ENCODE peak calls at places on chromosomes 4 and X, in eight cellular contexts. L is left lung; S is heart left ventricle; K is HCT116; R is aorta; I is CD4-positive, alpha-beta memory T cell; F is testis; G is CD8-positive, alpha-beta memory T cell. Q is an unnamed sample. For H3K27me3 and H3K4me1, the result is how much of the 10 kb centered on the place peaks cover.

GRCh38 chr4:21347142-21347541 is 601.4 kb downstream of the KCNIP4 start:
- DNase-seq in L (no peak), S (no peak), K (no peak), R (no peak), I (no peak), F (no peak), G (no peak), Q (no peak)

GRCh38 chr4:182642831-182643230 is 274.4 kb downstream of the DCTD start:
- DNase-seq in L (no peak), S (no peak), K (no peak), R (no peak), I (no peak), F (no peak), G (no peak), Q (no peak)

GRCh38 chr4:150415213-150415612 is 166.7 kb upstream of the MAB21L2 start:
- DNase-seq in L (no peak), S (no peak), K (no peak), R (no peak), I (no peak), F (no peak), G (no peak), Q (no peak)

GRCh38 chrX:13855689-13856425 is 39.0 kb upstream of the GPM6B start:
- DNase-seq in L (no peak), S (no peak), K (no peak), R (no peak), I (no peak), F (no peak), G (no peak), Q (no peak)

GRCh38 chr4:140363051-140363450 is 10.4 kb upstream of the SCOC start:
- DNase-seq in L (no peak), S (no peak), K (no peak), R (no peak), I (no peak), F (no peak), G (no peak), Q (no peak)

GRCh38 chr4:106201373-106201772 is 114.6 kb downstream of the TBCK start:
- DNase-seq in L (no peak), S (no peak), K (no peak), R (no peak), I (no peak), F (no peak), G (no peak), Q (no peak)

GRCh38 chr4:40506066-40506465 is 123.6 kb downstream of the RBM47 start:
- DNase-seq in L (no peak), S (no peak), K (no peak), R (no peak), I (no peak), F (no peak), G (no peak), Q (no peak)

GRCh38 chrX:131907488-131908314 is 115.4 kb upstream of the STK26 start:
- DNase-seq in L (no peak), S (no peak), K (no peak), R (no peak), I (no peak), F (no peak), G (no peak), Q (no peak)

GRCh38 chrX:132435222-132435621 is 53.6 kb downstream of the MBNL3 start:
- DNase-seq in L (no peak), S (no peak), K (no peak), R (no peak), I (no peak), F (no peak), G (no peak), Q (no peak)

GRCh38 chr4:27149541-27150212 is 289.0 kb downstream of the STIM2 start:
- DNase-seq in L (no peak), S (no peak), K (no peak), R (no peak), I (no peak), F (no peak), G (no peak), Q (no peak)

GRCh38 chrX:109714340-109714958 is 18.6 kb downstream of the ACSL4 start:
- DNase-seq in L (no peak), S (no peak), K (peak), R (no peak), I (no peak), F (no peak), G (no peak), Q (no peak)

GRCh38 chr4:73257995-73258667 is 467 bp downstream of the ANKRD17 start:
- DNase-seq in L (peak), S (no peak), K (no peak), R (peak), I (no peak), F (peak), G (no peak), Q (peak)

GRCh38 chr4:69092190-69092589 is 4.1 kb upstream of the UGT2B7 start:
- DNase-seq in L (no peak), S (no peak), K (no peak), R (no peak), I (no peak), F (no peak), G (no peak), Q (no peak)

GRCh38 chr4:152581536-152582160 is 45.8 kb upstream of the FBXW7 start:
- DNase-seq in L (no peak), S (no peak), K (no peak), R (no peak), I (no peak), F (no peak), G (no peak), Q (no peak)

GRCh38 chr4:97073194-97073593 is 1070.1 kb downstream of the STPG2 start:
- DNase-seq in L (no peak), S (no peak), K (no peak), R (no peak), I (no peak), F (no peak), G (no peak), Q (no peak)

GRCh38 chrX:107716045-107716684 is 59.4 kb downstream of the TSC22D3 start:
- DNase-seq in L (no peak), S (peak), K (no peak), R (peak), I (peak), F (no peak), G (peak), Q (no peak)

GRCh38 chrX:150363561-150364346 is 637 bp downstream of the MAMLD1 start:
- DNase-seq in L (no peak), S (no peak), K (no peak), R (peak), I (peak), F (no peak), G (no peak), Q (peak)

GRCh38 chr4:7803992-7804758 is 135.5 kb downstream of the AFAP1 start:
- DNase-seq in L (peak), S (peak), K (peak), R (peak), I (peak), F (peak), G (peak), Q (peak)

GRCh38 chr4:149951501-149951900 is 126.7 kb upstream of the DCLK2 start:
- DNase-seq in L (no peak), S (no peak), K (no peak), R (no peak), I (no peak), F (no peak), G (no peak), Q (no peak)

GRCh38 chr4:101346562-101347266 is 612 bp downstream of the PPP3CA start:
- DNase-seq in L (peak), S (peak), K (no peak), R (peak), I (peak), F (peak), G (peak), Q (peak)

GRCh38 chr4:8252301-8253173 is 17.0 kb upstream of the HTRA3 start:
- DNase-seq in L (no peak), S (no peak), K (no peak), R (no peak), I (no peak), F (no peak), G (no peak), Q (peak)

GRCh38 chr4:164571593-164572385 is 182.1 kb upstream of the SMIM31 start:
- DNase-seq in L (no peak), S (no peak), K (no peak), R (peak), I (no peak), F (no peak), G (no peak), Q (no peak)

GRCh38 chrX:108811891-108812290 is 75.5 kb upstream of the IRS4 start:
- DNase-seq in L (no peak), S (no peak), K (no peak), R (no peak), I (no peak), F (no peak), G (no peak), Q (no peak)

GRCh38 chr4:30842142-30842541 is 122.0 kb downstream of the PCDH7 start:
- DNase-seq in L (no peak), S (no peak), K (no peak), R (no peak), I (no peak), F (no peak), G (no peak), Q (no peak)

GRCh38 chr4:46993075-46994006 is at the start of gene GABRA4:
- DNase-seq in L (no peak), S (peak), K (no peak), R (no peak), I (no peak), F (no peak), G (no peak), Q (peak)

GRCh38 chr4:184193556-184194525 is 23.8 kb downstream of the ENPP6 start:
- DNase-seq in L (no peak), S (no peak), K (no peak), R (no peak), I (no peak), F (no peak), G (no peak), Q (no peak)

GRCh38 chr4:42216569-42216968 is 64.1 kb upstream of the BEND4 start:
- DNase-seq in L (no peak), S (no peak), K (no peak), R (no peak), I (no peak), F (no peak), G (no peak), Q (no peak)

GRCh38 chrX:13899607-13900006 is 82.7 kb upstream of the GPM6B start:
- DNase-seq in L (no peak), S (no peak), K (no peak), R (peak), I (no peak), F (no peak), G (no peak), Q (no peak)

GRCh38 chrX:153733651-153734240 is 9.1 kb downstream of the ABCD1 start:
- DNase-seq in L (no peak), S (no peak), K (no peak), R (no peak), I (no peak), F (no peak), G (no peak), Q (no peak)

GRCh38 chrX:12304261-12304660 is 166.0 kb downstream of the FRMPD4 start:
- DNase-seq in L (no peak), S (no peak), K (no peak), R (no peak), I (no peak), F (no peak), G (no peak), Q (no peak)

GRCh38 chr4:20044502-20044911 is 207.2 kb upstream of the SLIT2 start:
- DNase-seq in L (no peak), S (no peak), K (no peak), R (no peak), I (no peak), F (no peak), G (no peak), Q (no peak)

GRCh38 chrX:30521440-30522182 is 56.0 kb downstream of the TASL start:
- DNase-seq in L (no peak), S (no peak), K (no peak), R (no peak), I (no peak), F (no peak), G (no peak), Q (no peak)

DNA sequence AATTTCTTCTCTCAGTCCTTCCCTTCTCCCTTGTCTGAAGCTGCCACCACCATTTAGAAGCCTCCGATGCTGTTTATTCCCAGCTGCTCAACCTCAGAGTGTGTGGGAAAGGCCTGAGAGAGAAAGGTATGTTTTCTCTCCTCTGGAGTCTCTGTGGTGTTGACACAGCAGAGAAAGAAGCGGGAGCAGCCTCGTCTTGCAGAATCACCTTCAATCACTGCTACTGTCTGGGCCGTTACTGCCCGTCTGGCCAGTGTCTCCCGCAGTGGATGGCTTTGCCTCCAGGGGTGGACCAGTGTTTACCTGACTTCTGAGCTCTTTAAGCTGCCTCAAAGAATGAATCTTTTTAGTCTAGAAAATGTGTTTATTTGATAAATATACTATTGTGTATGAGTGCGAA is 148.9 kb upstream of the FAM47C start:
- DNase-seq in L (no peak), S (no peak), K (no peak), R (no peak), I (no peak), F (no peak), G (no peak), Q (no peak)
- H3K27me3 ChIP-seq in L (under half), S (under half), K (under half), R (under half), I (under half), F (under half), G (under half), Q (under half)

GRCh38 chr4:783133-783541 is 42.8 kb downstream of the CPLX1 start:
- DNase-seq in L (no peak), S (no peak), K (no peak), R (no peak), I (no peak), F (no peak), G (no peak), Q (no peak)
- H3K4me1 ChIP-seq in L (under half), S (under half), K (under half), R (under half), I (half or more), F (under half), G (under half), Q (half or more)

DNA sequence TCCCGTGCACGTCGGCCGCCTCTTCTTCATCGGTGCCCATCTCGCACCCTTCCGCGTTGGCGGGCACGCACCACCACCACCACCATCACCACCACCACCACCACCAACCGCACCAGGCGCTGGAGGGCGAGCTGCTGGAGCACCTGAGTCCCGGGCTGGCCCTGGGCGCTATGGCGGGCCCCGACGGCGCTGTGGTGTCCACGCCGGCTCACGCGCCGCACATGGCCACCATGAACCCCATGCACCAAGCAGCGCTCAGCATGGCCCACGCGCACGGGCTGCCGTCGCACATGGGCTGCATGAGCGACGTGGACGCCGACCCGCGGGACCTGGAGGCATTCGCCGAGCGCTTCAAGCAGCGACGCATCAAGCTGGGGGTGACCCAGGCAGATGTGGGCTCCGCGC is 1.3 kb downstream of the POU4F2 start:
- DNase-seq in L (no peak), S (no peak), K (no peak), R (no peak), I (no peak), F (no peak), G (no peak), Q (no peak)
- H3K27me3 ChIP-seq in L (half or more), S (under half), K (under half), R (under half), I (under half), F (under half), G (under half), Q (half or more)

GRCh38 chr4:6418193-6418755 is 54.1 kb downstream of the PPP2R2C start:
- DNase-seq in L (no peak), S (no peak), K (no peak), R (no peak), I (no peak), F (no peak), G (no peak), Q (no peak)
- H3K4me1 ChIP-seq in L (under half), S (under half), K (under half), R (under half), I (under half), F (under half), G (under half), Q (under half)

GRCh38 chr4:3708611-3709010 is 57.6 kb upstream of the ADRA2C start:
- DNase-seq in L (peak), S (no peak), K (no peak), R (no peak), I (no peak), F (no peak), G (no peak), Q (no peak)
- H3K27me3 ChIP-seq in L (under half), S (under half), K (under half), R (under half), I (under half), F (under half), G (under half), Q (under half)

DNA sequence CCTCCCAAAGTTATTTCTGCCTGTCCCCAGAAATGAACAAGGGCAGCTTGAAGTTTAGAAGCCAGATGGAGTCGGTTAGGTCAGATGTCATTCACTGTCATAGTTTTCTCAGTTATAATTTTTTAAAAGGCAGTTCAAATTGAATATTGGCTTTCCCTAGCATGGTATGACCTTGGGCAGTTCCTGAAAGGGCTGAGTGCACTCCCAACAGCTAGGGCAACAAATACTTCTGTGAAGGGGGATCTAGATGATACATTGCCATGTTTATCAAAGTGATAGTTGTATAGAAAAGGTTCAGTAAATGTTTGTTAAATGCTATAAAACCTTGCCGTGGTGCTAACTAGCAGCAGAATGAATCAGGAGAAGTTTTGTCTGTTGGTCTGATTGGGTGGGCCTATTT is 938.1 kb upstream of the GRIA3 start:
- DNase-seq in L (no peak), S (no peak), K (no peak), R (no peak), I (no peak), F (no peak), G (no peak), Q (no peak)
- H3K4me1 ChIP-seq in L (under half), S (under half), K (under half), R (under half), I (under half), F (under half), G (under half), Q (under half)

DNA sequence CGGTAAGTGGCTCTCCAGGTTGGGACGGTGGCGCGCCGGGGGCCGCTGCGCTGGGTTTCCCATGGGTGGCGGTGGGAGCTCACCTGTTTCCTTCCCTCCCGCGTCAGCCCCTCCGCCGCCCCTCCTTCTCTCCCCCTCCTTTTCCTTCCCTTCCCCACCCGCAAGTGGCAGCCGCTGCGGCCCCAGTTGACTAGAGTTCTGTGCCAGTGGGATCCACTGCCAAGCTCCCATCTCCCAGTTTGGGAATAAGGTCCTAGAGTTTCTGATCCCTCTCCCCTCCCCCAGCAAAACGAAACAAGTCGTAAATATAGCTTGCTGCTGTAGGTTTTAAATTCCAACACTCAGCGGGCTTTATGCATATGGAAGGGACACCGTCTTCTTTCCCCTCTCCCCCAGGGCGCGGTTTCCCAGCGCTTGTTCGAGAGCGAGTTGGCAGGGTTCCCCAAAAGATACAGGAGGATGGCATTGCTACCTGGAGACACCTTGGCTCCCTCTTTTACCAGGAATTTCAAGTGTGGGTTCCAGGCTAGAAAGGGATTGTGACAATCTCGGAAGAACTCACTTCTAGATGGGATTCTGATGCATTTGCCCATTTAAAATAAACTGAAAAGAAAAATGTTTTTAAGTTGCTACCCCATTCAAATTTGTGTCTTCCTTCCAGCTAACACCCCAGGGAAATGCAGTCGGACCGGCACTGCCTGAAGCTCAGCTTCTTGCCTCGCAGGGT is 1.2 kb downstream of the TLL1 start:
- DNase-seq in L (no peak), S (no peak), K (no peak), R (no peak), I (no peak), F (peak), G (no peak), Q (no peak)
- H3K27me3 ChIP-seq in L (under half), S (under half), K (under half), R (under half), I (under half), F (under half), G (under half), Q (under half)

GRCh38 chrX:84153538-84153937 is 34.5 kb downstream of the RPS6KA6 start:
- DNase-seq in L (no peak), S (no peak), K (no peak), R (no peak), I (no peak), F (no peak), G (no peak), Q (no peak)

GRCh38 chrX:84160736-84161135 is 27.3 kb downstream of the RPS6KA6 start:
- DNase-seq in L (no peak), S (no peak), K (no peak), R (no peak), I (no peak), F (no peak), G (no peak), Q (no peak)

GRCh38 chrX:84161641-84162040 is 26.4 kb downstream of the RPS6KA6 start:
- DNase-seq in L (no peak), S (no peak), K (no peak), R (no peak), I (no peak), F (no peak), G (no peak), Q (no peak)

GRCh38 chrX:84155938-84156337 is 32.1 kb downstream of the RPS6KA6 start:
- DNase-seq in L (no peak), S (no peak), K (no peak), R (no peak), I (no peak), F (no peak), G (no peak), Q (no peak)

GRCh38 chrX:84156831-84157230 is 31.2 kb downstream of the RPS6KA6 start:
- DNase-seq in L (no peak), S (no peak), K (no peak), R (no peak), I (no peak), F (no peak), G (no peak), Q (no peak)
- H3K4me1 ChIP-seq in L (under half), S (under half), K (under half), R (under half), I (under half), F (under half), G (under half), Q (under half)

GRCh38 chr4:103193457-103193856 is 4.7 kb downstream of the CENPE start:
- DNase-seq in L (no peak), S (no peak), K (no peak), R (no peak), I (no peak), F (no peak), G (no peak), Q (no peak)
- H3K27me3 ChIP-seq in L (under half), S (under half), K (under half), R (under half), I (under half), F (under half), G (under half), Q (under half)

DNA sequence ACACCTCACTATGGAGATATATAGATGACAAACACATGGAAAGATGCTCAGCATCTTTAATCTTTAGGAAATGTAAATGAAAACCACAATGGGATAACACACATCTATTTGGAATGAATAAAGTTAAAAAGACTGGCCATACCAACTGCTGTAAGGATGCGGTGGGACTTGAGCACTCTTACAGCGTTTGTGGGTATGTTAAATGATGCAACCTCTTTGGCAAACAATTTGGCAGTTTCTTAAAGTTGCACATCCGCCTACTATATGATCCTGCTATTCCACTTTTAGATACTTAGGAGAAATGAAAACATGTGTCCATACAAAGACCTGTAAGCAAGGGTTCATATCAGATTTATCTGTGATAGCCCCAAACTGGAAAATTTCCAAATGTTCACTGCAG is 50.7 kb downstream of the MRPL1 start:
- DNase-seq in L (no peak), S (no peak), K (no peak), R (no peak), I (no peak), F (no peak), G (no peak), Q (no peak)
- H3K4me1 ChIP-seq in L (under half), S (under half), K (under half), R (under half), I (under half), F (under half), G (under half), Q (under half)